ENCODE peak calls at places on chromosomes 13 and 19, in six cellular contexts. B, W, J, D, L and A are unnamed samples.

GRCh38 chr19:13103961-13104847 is 1.5 kb upstream of the LYL1 start:
- DNase-seq in J (peak), W (no peak), L (peak), B (peak), D (no peak), A (peak)

GRCh38 chr19:34386645-34387445 is 17.4 kb upstream of the PDCD2L start:
- DNase-seq in B (no peak), W (no peak), J (no peak), D (no peak), L (no peak), A (no peak)

GRCh38 chr13:114079601-114080536 is 52.6 kb downstream of the RASA3 start:
- DNase-seq in W (no peak), J (no peak), B (no peak), D (no peak), L (no peak), A (no peak)

GRCh38 chr13:110965038-110965754 is 50.3 kb upstream of the ANKRD10 start:
- DNase-seq in J (no peak), B (no peak), L (no peak), D (no peak), W (no peak), A (no peak)

GRCh38 chr13:30810261-30810701 is 74.9 kb downstream of the ALOX5AP start:
- DNase-seq in D (no peak), J (no peak), B (no peak), L (no peak), W (no peak), A (no peak)

GRCh38 chr13:30346789-30347167 is 39.4 kb upstream of the KATNAL1 start:
- DNase-seq in D (no peak), J (no peak), B (no peak), L (no peak), W (no peak), A (no peak)

GRCh38 chr13:103282571-103283450 is 216.6 kb upstream of the SLC10A2 start:
- DNase-seq in J (no peak), L (no peak), D (no peak), W (no peak), B (no peak), A (no peak)

GRCh38 chr13:98301721-98302120 is 124.7 kb upstream of the RNF113B start:
- DNase-seq in L (no peak), W (no peak), B (no peak), D (no peak), J (no peak), A (no peak)

GRCh38 chr13:108033800-108034707 is 181.3 kb downstream of the LIG4 start:
- DNase-seq in D (no peak), W (no peak), L (no peak), J (no peak), B (no peak), A (no peak)

GRCh38 chr19:1611353-1611752 is 6.1 kb upstream of the UQCR11 start:
- DNase-seq in B (no peak), J (no peak), D (no peak), W (no peak), L (no peak), A (no peak)

GRCh38 chr19:44315883-44316282 is 11.1 kb upstream of the ZNF235 start:
- DNase-seq in W (no peak), D (no peak), J (no peak), L (no peak), B (no peak), A (no peak)

GRCh38 chr13:112376050-112376681 is at the start of gene SPACA7:
- DNase-seq in L (no peak), W (no peak), D (no peak), B (no peak), J (no peak), A (no peak)

GRCh38 chr19:12969292-12969988 is at the start of gene DAND5:
- DNase-seq in D (no peak), J (no peak), L (no peak), W (no peak), B (no peak), A (no peak)

GRCh38 chr19:42480335-42481095 is 37.8 kb upstream of the CXCL17 start:
- DNase-seq in J (peak), W (peak), B (no peak), L (no peak), D (no peak), A (no peak)

GRCh38 chr13:104779311-104779710 is 1713.1 kb upstream of the SLC10A2 start:
- DNase-seq in W (no peak), D (no peak), L (no peak), J (no peak), B (no peak), A (no peak)

GRCh38 chr13:33524086-33524485 is 238.5 kb upstream of the STARD13 start:
- DNase-seq in W (no peak), L (no peak), B (no peak), D (no peak), J (no peak), A (no peak)

GRCh38 chr19:15404780-15405211 is 14.0 kb downstream of the AKAP8L start:
- DNase-seq in L (no peak), B (no peak), W (no peak), J (no peak), D (no peak), A (no peak)

GRCh38 chr13:24650157-24650556 is 30.1 kb upstream of the ATP12A start:
- DNase-seq in J (no peak), L (no peak), W (no peak), D (no peak), B (no peak), A (no peak)

GRCh38 chr19:53865918-53866696 is 1.6 kb upstream of the MYADM start:
- DNase-seq in L (no peak), J (peak), D (peak), B (peak), W (no peak), A (peak)

GRCh38 chr13:30870049-30870884 is 35.8 kb upstream of the MEDAG start:
- DNase-seq in D (no peak), W (no peak), B (no peak), L (no peak), J (no peak), A (peak)

GRCh38 chr19:55096061-55096701 is 20.5 kb downstream of the EPS8L1 start:
- DNase-seq in W (no peak), D (no peak), J (no peak), L (no peak), B (no peak), A (no peak)

GRCh38 chr13:99227331-99227900 is 26.8 kb downstream of the UBAC2 start:
- DNase-seq in J (no peak), D (no peak), L (no peak), W (no peak), B (no peak), A (no peak)

GRCh38 chr19:45972944-45973525 is 630 bp downstream of the NOVA2 start:
- DNase-seq in D (no peak), W (no peak), L (no peak), B (no peak), J (no peak), A (no peak)

GRCh38 chr19:47507031-47507430 is 7.8 kb downstream of the NAPA start:
- DNase-seq in W (no peak), B (no peak), D (no peak), L (no peak), J (no peak), A (no peak)

GRCh38 chr19:46298477-46299003 is 1.7 kb downstream of the HIF3A start:
- DNase-seq in W (no peak), D (no peak), B (no peak), L (no peak), J (no peak), A (no peak)

GRCh38 chr13:51783432-51784094 is 20.4 kb downstream of the DHRS12 start:
- DNase-seq in W (no peak), J (no peak), L (no peak), D (no peak), B (no peak), A (no peak)

GRCh38 chr19:44672226-44672625 is 944 bp downstream of the CEACAM19 start:
- DNase-seq in W (no peak), L (no peak), J (no peak), D (no peak), B (no peak), A (no peak)

GRCh38 chr19:18349524-18350128 is 9.2 kb downstream of the PGPEP1 start:
- DNase-seq in D (no peak), L (no peak), B (no peak), J (peak), W (no peak), A (no peak)

GRCh38 chr19:54172413-54172763 is 572 bp downstream of the TMC4 start:
- DNase-seq in D (no peak), J (no peak), L (no peak), B (no peak), W (no peak), A (no peak)

GRCh38 chr19:43754312-43754561 is 525 bp downstream of the SMG9 start:
- DNase-seq in L (no peak), J (no peak), D (no peak), W (no peak), B (no peak), A (no peak)